ENCODE peak calls at places on chromosomes 2 and 18, in ten cellular contexts. V, M, X, K, C, T, G, B, W and D are unnamed samples.

GRCh38 chr2:26670931-26671460 is 21.5 kb upstream of the KCNK3 start:
- DNase-seq in V (no peak), M (no peak), X (no peak), K (no peak), C (no peak), T (no peak), G (no peak), B (no peak), W (no peak), D (no peak)

GRCh38 chr18:68948622-68949021 is 150.7 kb downstream of the CCDC102B start:
- DNase-seq in V (no peak), M (no peak), X (no peak), K (no peak), C (no peak), T (no peak), G (no peak), B (no peak), W (no peak), D (no peak)

GRCh38 chr2:47159627-47160026 is 4.5 kb upstream of the STPG4 start:
- DNase-seq in V (no peak), M (no peak), X (no peak), K (no peak), C (no peak), T (no peak), G (no peak), B (no peak), W (no peak), D (no peak)

GRCh38 chr2:235155163-235155562 is 203.3 kb downstream of the SH3BP4 start:
- DNase-seq in V (no peak), M (no peak), X (no peak), K (no peak), C (no peak), T (no peak), G (no peak), B (no peak), W (no peak), D (no peak)

GRCh38 chr2:141554810-141555209 is 576.0 kb downstream of the LRP1B start:
- DNase-seq in V (peak), M (peak), X (peak), K (no peak), C (peak), T (no peak), G (peak), B (no peak), W (no peak), D (no peak)

GRCh38 chr2:144774786-144775185 is 254.9 kb upstream of the ZEB2 start:
- DNase-seq in V (no peak), M (no peak), X (no peak), K (no peak), C (no peak), T (no peak), G (no peak), B (no peak), W (no peak), D (no peak)

GRCh38 chr2:227477291-227477690 is 5.3 kb downstream of the AGFG1 start:
- DNase-seq in V (no peak), M (no peak), X (no peak), K (no peak), C (peak), T (no peak), G (peak), B (no peak), W (no peak), D (no peak)

GRCh38 chr2:240401781-240402551 is 33.5 kb upstream of the GPC1 start:
- DNase-seq in V (no peak), M (no peak), X (no peak), K (no peak), C (no peak), T (peak), G (no peak), B (no peak), W (peak), D (no peak)

GRCh38 chr2:153145470-153145869 is 333.1 kb downstream of the RPRM start:
- DNase-seq in V (no peak), M (no peak), X (no peak), K (peak), C (no peak), T (no peak), G (no peak), B (no peak), W (no peak), D (no peak)

GRCh38 chr2:219251656-219252055 is 1.4 kb upstream of the TUBA4B start:
- DNase-seq in V (no peak), M (peak), X (no peak), K (no peak), C (no peak), T (no peak), G (no peak), B (no peak), W (no peak), D (no peak)

GRCh38 chr2:39525636-39526412 is 88.7 kb upstream of the MAP4K3 start:
- DNase-seq in V (no peak), M (no peak), X (peak), K (no peak), C (no peak), T (no peak), G (no peak), B (no peak), W (peak), D (no peak)

GRCh38 chr2:71483246-71483645 is 29.9 kb downstream of the DYSF start:
- DNase-seq in V (no peak), M (no peak), X (no peak), K (no peak), C (no peak), T (no peak), G (no peak), B (no peak), W (no peak), D (no peak)

GRCh38 chr2:173254659-173255058 is 100.0 kb upstream of the CDCA7 start:
- DNase-seq in V (no peak), M (no peak), X (no peak), K (no peak), C (no peak), T (no peak), G (no peak), B (no peak), W (no peak), D (no peak)

GRCh38 chr2:174176898-174177297 is 71.4 kb downstream of the OLA1 start:
- DNase-seq in V (no peak), M (peak), X (no peak), K (no peak), C (peak), T (no peak), G (peak), B (no peak), W (no peak), D (no peak)

GRCh38 chr18:79770826-79771225 is 26.9 kb upstream of the KCNG2 start:
- DNase-seq in V (no peak), M (no peak), X (no peak), K (no peak), C (no peak), T (no peak), G (no peak), B (no peak), W (no peak), D (no peak)

GRCh38 chr2:223954401-223954800 is 2.9 kb upstream of the MRPL44 start:
- DNase-seq in V (peak), M (peak), X (no peak), K (no peak), C (peak), T (no peak), G (peak), B (no peak), W (no peak), D (no peak)

GRCh38 chr2:7281348-7281747 is 364.1 kb downstream of the RNF144A start:
- DNase-seq in V (no peak), M (no peak), X (peak), K (no peak), C (no peak), T (no peak), G (no peak), B (no peak), W (no peak), D (no peak)

GRCh38 chr2:171318463-171318934 is 115.3 kb downstream of the METTL8 start:
- DNase-seq in V (no peak), M (peak), X (peak), K (no peak), C (no peak), T (no peak), G (peak), B (peak), W (no peak), D (no peak)

GRCh38 chr2:203340791-203341487 is 12.7 kb downstream of the ABI2 start:
- DNase-seq in V (peak), M (peak), X (no peak), K (no peak), C (peak), T (no peak), G (peak), B (no peak), W (no peak), D (no peak)

GRCh38 chr2:233242231-233242917 is 9.1 kb upstream of the ATG16L1 start:
- DNase-seq in V (no peak), M (no peak), X (peak), K (no peak), C (peak), T (no peak), G (peak), B (no peak), W (no peak), D (no peak)

GRCh38 chr2:160869411-160869810 is 290.8 kb upstream of the TANK start:
- DNase-seq in V (peak), M (peak), X (no peak), K (no peak), C (peak), T (no peak), G (peak), B (no peak), W (no peak), D (no peak)

GRCh38 chr2:190637903-190638618 is 10.8 kb upstream of the NAB1 start:
- DNase-seq in V (no peak), M (no peak), X (no peak), K (no peak), C (peak), T (no peak), G (no peak), B (peak), W (peak), D (no peak)

GRCh38 chr2:32632089-32632488 is 4.2 kb downstream of the TTC27 start:
- DNase-seq in V (peak), M (peak), X (no peak), K (no peak), C (peak), T (no peak), G (peak), B (no peak), W (no peak), D (peak)

GRCh38 chr18:11004294-11004693 is 145.1 kb downstream of the PIEZO2 start:
- DNase-seq in V (peak), M (no peak), X (peak), K (no peak), C (peak), T (no peak), G (peak), B (no peak), W (no peak), D (no peak)

GRCh38 chr2:205405194-205405593 is 277.1 kb upstream of the NRP2 start:
- DNase-seq in V (peak), M (no peak), X (no peak), K (no peak), C (peak), T (no peak), G (peak), B (no peak), W (no peak), D (no peak)

GRCh38 chr2:113200736-113201490 is 27.1 kb downstream of the PSD4 start:
- DNase-seq in V (no peak), M (no peak), X (no peak), K (no peak), C (no peak), T (no peak), G (no peak), B (no peak), W (no peak), D (no peak)

GRCh38 chr18:45677408-45677807 is 46.6 kb upstream of the SLC14A1 start:
- DNase-seq in V (no peak), M (no peak), X (no peak), K (no peak), C (no peak), T (no peak), G (no peak), B (no peak), W (no peak), D (no peak)

GRCh38 chr2:219722276-219722883 is 95.0 kb downstream of the SLC4A3 start:
- DNase-seq in V (no peak), M (no peak), X (no peak), K (no peak), C (peak), T (no peak), G (no peak), B (no peak), W (no peak), D (no peak)

GRCh38 chr2:229564300-229564907 is 150.0 kb downstream of the DNER start:
- DNase-seq in V (no peak), M (no peak), X (no peak), K (no peak), C (no peak), T (no peak), G (no peak), B (no peak), W (no peak), D (no peak)

GRCh38 chr2:109437325-109438090 is 176.3 kb downstream of the SEPTIN10 start:
- DNase-seq in V (no peak), M (no peak), X (no peak), K (no peak), C (no peak), T (no peak), G (no peak), B (no peak), W (no peak), D (no peak)

GRCh38 chr2:47907097-47907781 is 941 bp upstream of the FBXO11 start:
- DNase-seq in V (peak), M (peak), X (peak), K (peak), C (no peak), T (peak), G (no peak), B (no peak), W (peak), D (peak)

GRCh38 chr18:41378628-41379027 is 576.4 kb upstream of the PIK3C3 start:
- DNase-seq in V (peak), M (peak), X (no peak), K (no peak), C (peak), T (no peak), G (peak), B (no peak), W (no peak), D (no peak)
- TF ChIP-seq CTCF in V (peak), M (peak), X (no peak), K (no peak), C (peak), T (no peak), G (peak), B (no peak), W (no peak), D (no peak)

DNA sequence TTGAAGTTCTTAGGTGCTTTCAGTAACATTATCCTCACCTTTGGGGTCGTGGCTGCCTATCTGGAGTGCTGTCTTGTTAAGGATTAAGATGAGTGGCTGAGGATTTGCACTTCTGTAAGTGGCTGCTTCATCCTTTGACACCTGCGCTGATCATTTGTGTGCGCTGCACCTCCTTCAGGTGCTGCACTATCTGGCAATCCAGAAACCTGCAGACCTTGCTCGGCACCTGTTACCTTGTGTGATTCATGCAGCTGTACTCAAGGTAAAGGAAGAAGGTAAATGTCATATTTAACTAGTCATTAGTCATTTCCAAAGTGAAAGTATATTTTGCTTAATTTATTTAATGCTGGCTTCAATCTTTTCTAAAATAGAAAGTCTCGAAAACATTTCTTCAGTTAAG is 110.3 kb downstream of the RAB3GAP1 start:
- DNase-seq in V (no peak), M (no peak), X (no peak), K (peak), C (no peak), T (no peak), G (no peak), B (no peak), W (no peak), D (no peak)
- TF ChIP-seq CTCF in V (no peak), M (no peak), X (no peak), K (no peak), C (no peak), T (no peak), G (no peak), B (no peak), W (no peak), D (no peak)

DNA sequence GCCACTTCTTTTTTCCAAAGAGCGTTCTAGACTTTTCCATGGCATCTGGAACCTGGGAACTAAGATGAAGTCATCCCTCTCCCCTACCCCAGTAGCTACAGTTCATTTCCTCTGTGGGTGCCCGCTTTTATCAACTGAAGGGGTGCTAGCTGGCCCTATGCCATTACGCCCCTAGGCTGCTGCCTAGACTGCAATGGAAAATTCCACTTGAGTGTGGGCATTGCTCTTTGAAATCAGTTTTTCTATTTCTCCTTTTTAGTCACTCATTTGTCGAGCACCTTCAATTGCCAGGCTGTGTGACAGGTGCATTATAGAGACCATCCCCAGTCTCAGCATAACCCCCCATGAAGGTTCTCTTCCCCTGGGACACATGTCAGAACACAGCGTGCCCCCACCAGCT is 7.3 kb downstream of the TEX51 start:
- DNase-seq in V (no peak), M (no peak), X (no peak), K (no peak), C (no peak), T (no peak), G (no peak), B (no peak), W (peak), D (no peak)
- TF ChIP-seq CTCF in V (no peak), M (no peak), X (no peak), K (no peak), C (no peak), T (no peak), G (no peak), B (no peak), W (no peak), D (no peak)

GRCh38 chr2:143575340-143575739 is 446.1 kb downstream of the ARHGAP15 start:
- DNase-seq in V (peak), M (no peak), X (no peak), K (no peak), C (no peak), T (no peak), G (peak), B (no peak), W (no peak), D (no peak)
- TF ChIP-seq CTCF in V (peak), M (peak), X (peak), K (peak), C (peak), T (no peak), G (peak), B (no peak), W (no peak), D (no peak)

GRCh38 chr2:218060950-218061660 is 7.9 kb upstream of the RUFY4 start:
- DNase-seq in V (no peak), M (no peak), X (no peak), K (no peak), C (no peak), T (no peak), G (no peak), B (no peak), W (no peak), D (no peak)
- TF ChIP-seq CTCF in V (no peak), M (no peak), X (no peak), K (no peak), C (no peak), T (no peak), G (no peak), B (no peak), W (no peak), D (no peak)

GRCh38 chr2:159185401-159186130 is 100.9 kb downstream of the WDSUB1 start:
- DNase-seq in V (peak), M (peak), X (peak), K (no peak), C (peak), T (no peak), G (peak), B (no peak), W (no peak), D (peak)
- TF ChIP-seq CTCF in V (peak), M (peak), X (peak), K (no peak), C (peak), T (no peak), G (peak), B (no peak), W (no peak), D (no peak)